ENCODE peak calls at places on chromosomes 13 and 19, in six cellular contexts. J, V, N, S, D and Z are unnamed samples. For H3K27me3, the result is how much of the 10 kb centered on the place peaks cover.

GRCh38 chr13:77506874-77507273 is 28.6 kb upstream of the SCEL start:
- DNase-seq in D (no peak), N (no peak), S (no peak), V (no peak), J (no peak), Z (no peak)

GRCh38 chr19:39407644-39408391 is 1.2 kb downstream of the ZFP36 start:
- DNase-seq in N (peak), S (no peak), J (no peak), D (no peak), V (peak), Z (peak)

GRCh38 chr19:29587518-29587986 is 18.5 kb upstream of the POP4 start:
- DNase-seq in D (no peak), J (peak), V (no peak), S (no peak), N (no peak), Z (no peak)

GRCh38 chr19:39375929-39376328 is 15.0 kb downstream of the PAF1 start:
- DNase-seq in V (no peak), D (no peak), S (no peak), N (no peak), J (no peak), Z (no peak)

GRCh38 chr19:43504426-43505185 is at the start of gene PHLDB3:
- DNase-seq in D (peak), N (peak), V (peak), J (peak), S (no peak), Z (no peak)

GRCh38 chr13:79541426-79542049 is 60.6 kb downstream of the NDFIP2 start:
- DNase-seq in J (no peak), N (no peak), V (no peak), S (no peak), D (no peak), Z (no peak)

GRCh38 chr19:40811478-40812341 is 12.7 kb downstream of the EGLN2 start:
- DNase-seq in D (peak), V (no peak), J (no peak), S (no peak), N (peak), Z (peak)

GRCh38 chr13:95360052-95360451 is 58.8 kb upstream of the ABCC4 start:
- DNase-seq in V (no peak), N (no peak), D (no peak), J (no peak), S (no peak), Z (peak)

GRCh38 chr13:114136576-114136975 is 4.2 kb upstream of the RASA3 start:
- DNase-seq in J (no peak), D (no peak), S (no peak), V (peak), N (no peak), Z (no peak)

GRCh38 chr13:73697166-73697565 is 437.0 kb downstream of the KLF12 start:
- DNase-seq in S (peak), N (no peak), V (no peak), J (no peak), D (no peak), Z (no peak)

GRCh38 chr13:49869514-49869913 is 66.6 kb downstream of the SPRYD7 start:
- DNase-seq in V (no peak), J (no peak), N (no peak), D (peak), S (no peak), Z (peak)

GRCh38 chr13:111183087-111183645 is 68.1 kb downstream of the ARHGEF7 start:
- DNase-seq in N (no peak), J (no peak), D (no peak), V (no peak), S (no peak), Z (no peak)

DNA sequence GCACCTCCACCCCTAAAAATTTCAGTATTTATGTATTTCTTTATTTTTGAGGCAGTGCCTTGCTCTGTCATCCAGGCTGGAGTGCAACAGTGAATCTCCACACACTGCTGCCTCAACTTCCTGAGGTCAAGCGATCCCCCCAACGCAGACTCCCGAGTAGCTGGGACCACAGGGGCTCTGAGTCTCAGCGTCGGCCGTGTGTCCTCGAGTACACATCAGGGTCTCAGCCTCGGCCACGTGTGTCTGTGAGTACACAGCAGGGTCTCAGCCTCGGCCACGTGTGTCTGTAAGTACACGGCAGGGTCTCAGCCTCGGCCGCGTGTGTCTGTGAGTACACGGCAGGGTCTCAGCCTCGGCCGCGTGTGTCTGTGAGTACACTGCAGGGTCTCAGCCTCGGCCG is 21.2 kb downstream of the C2CD4C start:
- DNase-seq in S (no peak), D (no peak), J (no peak), N (no peak), V (no peak), Z (no peak)
- H3K27me3 ChIP-seq in S (under half), D (under half), J (under half), N (under half), V (under half), Z (under half)

DNA sequence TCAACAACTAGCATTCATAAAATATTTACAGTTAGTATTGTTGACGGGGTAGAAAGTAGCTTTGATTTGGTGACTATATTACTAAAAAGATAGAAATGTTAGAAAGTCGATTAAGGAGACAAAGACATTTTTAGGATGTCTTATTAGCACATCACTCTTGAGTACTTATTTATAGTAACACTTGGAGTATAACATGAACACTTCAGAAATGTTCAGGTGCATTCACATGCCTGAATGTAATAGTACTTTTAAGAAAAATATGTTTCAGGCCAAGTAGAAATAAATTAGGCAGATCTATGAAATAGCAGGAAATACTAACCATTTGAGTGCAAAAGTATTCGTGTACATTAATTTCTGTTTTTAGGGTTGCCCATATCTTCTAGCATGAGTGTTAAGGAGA is 70.4 kb downstream of the CDK8 start:
- DNase-seq in N (no peak), D (no peak), J (no peak), S (no peak), V (no peak), Z (no peak)
- H3K27me3 ChIP-seq in N (under half), D (under half), J (under half), S (under half), V (under half), Z (under half)

DNA sequence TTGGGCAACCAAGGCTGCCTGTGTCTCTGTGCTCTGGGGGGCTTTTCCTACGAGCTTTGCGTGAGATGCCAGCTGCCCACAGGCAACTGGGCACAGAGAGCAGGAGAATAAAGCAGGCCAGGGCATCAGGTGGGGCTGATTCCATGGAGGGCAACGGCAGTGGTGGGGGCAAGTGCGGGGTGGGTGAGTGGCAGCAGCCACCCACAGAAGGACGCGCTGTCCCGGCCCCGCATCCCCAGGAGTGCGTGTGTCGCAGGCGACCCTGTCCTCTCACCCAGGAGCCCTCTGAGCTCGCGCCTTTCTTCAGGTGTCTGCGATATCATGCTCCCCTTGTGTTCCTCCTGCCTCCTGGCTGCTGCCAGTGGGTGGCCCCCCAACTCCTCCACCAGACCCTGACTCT is 67.4 kb downstream of the MCF2L start:
- DNase-seq in V (no peak), S (no peak), N (no peak), D (no peak), J (no peak), Z (no peak)
- H3K27me3 ChIP-seq in V (under half), S (under half), N (under half), D (under half), J (under half), Z (under half)

GRCh38 chr13:20383058-20383457 is 142.6 kb downstream of the CRYL1 start:
- DNase-seq in S (no peak), J (no peak), V (no peak), N (no peak), D (no peak), Z (no peak)

GRCh38 chr13:20381401-20381800 is 144.3 kb downstream of the CRYL1 start:
- DNase-seq in N (no peak), V (no peak), S (no peak), D (no peak), J (no peak), Z (no peak)

GRCh38 chr13:20375871-20376270 is 143.8 kb upstream of the GJB6 start:
- DNase-seq in D (no peak), N (no peak), S (no peak), V (no peak), J (no peak), Z (no peak)

GRCh38 chr13:20378721-20379120 is 146.6 kb upstream of the GJB6 start:
- DNase-seq in J (no peak), D (no peak), S (no peak), N (no peak), V (no peak), Z (peak)
- H3K27me3 ChIP-seq in J (under half), D (under half), S (under half), N (under half), V (under half), Z (under half)

DNA sequence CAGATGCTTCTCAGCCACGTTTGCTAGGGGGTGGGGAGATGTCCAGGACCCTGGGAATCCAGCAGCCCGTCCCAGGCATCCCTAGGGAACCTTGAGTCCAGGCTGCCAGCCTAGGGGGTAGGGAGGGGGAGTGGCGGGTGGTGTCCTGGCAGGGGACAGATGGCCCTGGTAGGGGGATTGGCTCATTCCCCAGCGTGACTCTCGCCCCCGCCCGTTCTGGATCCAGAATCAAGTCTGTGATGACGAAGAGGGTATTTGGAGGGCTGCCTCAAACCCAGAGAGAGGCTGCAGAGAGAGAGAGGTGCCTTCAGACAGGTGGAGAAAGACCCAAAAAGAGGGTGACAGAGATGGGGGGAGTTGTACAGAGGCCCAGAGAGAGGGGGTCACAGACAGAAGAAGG is 4.1 kb downstream of the SLC17A7 start:
- DNase-seq in D (no peak), V (no peak), J (no peak), S (no peak), N (no peak), Z (no peak)
- H3K27me3 ChIP-seq in D (under half), V (under half), J (half or more), S (under half), N (half or more), Z (half or more)

GRCh38 chr19:6059396-6059947 is 50.8 kb downstream of the RFX2 start:
- DNase-seq in S (no peak), V (no peak), D (no peak), N (no peak), J (no peak), Z (no peak)

GRCh38 chr19:6062274-6062673 is 48.0 kb downstream of the RFX2 start:
- DNase-seq in D (no peak), V (no peak), N (peak), J (no peak), S (no peak), Z (peak)

GRCh38 chr19:6061420-6062130 is 48.7 kb downstream of the RFX2 start:
- DNase-seq in N (no peak), J (no peak), S (peak), D (no peak), V (no peak), Z (peak)

GRCh38 chr19:6059996-6060599 is 50.2 kb downstream of the RFX2 start:
- DNase-seq in J (no peak), D (no peak), V (no peak), S (no peak), N (no peak), Z (no peak)

GRCh38 chr19:6060600-6061391 is 49.5 kb downstream of the RFX2 start:
- DNase-seq in N (no peak), J (no peak), V (no peak), S (peak), D (peak), Z (peak)
- H3K27me3 ChIP-seq in N (under half), J (under half), V (under half), S (under half), D (under half), Z (under half)

GRCh38 chr19:42153606-42154405 is 21.6 kb upstream of the POU2F2 start:
- DNase-seq in J (no peak), D (no peak), V (no peak), S (no peak), N (no peak), Z (no peak)
- H3K27me3 ChIP-seq in J (under half), D (under half), V (under half), S (under half), N (under half), Z (under half)